ENCODE peak calls at places on chromosomes 2 and 18, in seven cellular contexts. One of them, this sample, is unnamed.

GRCh38 chr2:47870668-47871540 is 35.4 kb downstream of the FBXO11 start:
- DNase-seq in GM23248: peak
- DNase-seq in PC-9: no peak
- DNase-seq in MM.1S: no peak
- DNase-seq in DND-41: no peak
- DNase-seq in HCT116: no peak
- DNase-seq in fibroblast of lung: no peak
- DNase-seq in this sample: no peak

GRCh38 chr2:24209389-24210105 is 34.7 kb downstream of the FAM228A start:
- DNase-seq in DND-41: no peak
- DNase-seq in HCT116: no peak
- DNase-seq in GM23248: no peak
- DNase-seq in fibroblast of lung: no peak
- DNase-seq in PC-9: no peak
- DNase-seq in MM.1S: no peak
- DNase-seq in this sample: no peak

GRCh38 chr2:55099493-55099877 is 49.2 kb upstream of the RTN4 start:
- DNase-seq in PC-9: no peak
- DNase-seq in fibroblast of lung: no peak
- DNase-seq in DND-41: no peak
- DNase-seq in HCT116: no peak
- DNase-seq in MM.1S: no peak
- DNase-seq in GM23248: no peak
- DNase-seq in this sample: no peak

GRCh38 chr2:236871500-236872001 is 214.1 kb upstream of the COPS8 start:
- DNase-seq in MM.1S: no peak
- DNase-seq in DND-41: no peak
- DNase-seq in fibroblast of lung: peak
- DNase-seq in HCT116: no peak
- DNase-seq in PC-9: peak
- DNase-seq in GM23248: peak
- DNase-seq in this sample: no peak

GRCh38 chr2:129925381-129925780 is 54.1 kb upstream of the RAB6C start:
- DNase-seq in GM23248: no peak
- DNase-seq in PC-9: no peak
- DNase-seq in fibroblast of lung: no peak
- DNase-seq in MM.1S: no peak
- DNase-seq in HCT116: no peak
- DNase-seq in DND-41: no peak
- DNase-seq in this sample: no peak

GRCh38 chr18:59049726-59050660 is 89.7 kb upstream of the SEC11C start:
- DNase-seq in DND-41: no peak
- DNase-seq in GM23248: no peak
- DNase-seq in MM.1S: no peak
- DNase-seq in PC-9: no peak
- DNase-seq in HCT116: no peak
- DNase-seq in fibroblast of lung: no peak
- DNase-seq in this sample: peak

GRCh38 chr18:21632393-21632792 is 20.3 kb downstream of the SNRPD1 start:
- DNase-seq in fibroblast of lung: peak
- DNase-seq in HCT116: no peak
- DNase-seq in PC-9: no peak
- DNase-seq in GM23248: no peak
- DNase-seq in MM.1S: no peak
- DNase-seq in DND-41: no peak
- DNase-seq in this sample: no peak

GRCh38 chr2:232542715-232543467 is 3.4 kb downstream of the CHRNG start:
- DNase-seq in MM.1S: no peak
- DNase-seq in HCT116: no peak
- DNase-seq in PC-9: no peak
- DNase-seq in GM23248: no peak
- DNase-seq in DND-41: no peak
- DNase-seq in fibroblast of lung: no peak
- DNase-seq in this sample: no peak

GRCh38 chr2:75525434-75526308 is 35.1 kb downstream of the EVA1A start:
- DNase-seq in GM23248: peak
- DNase-seq in HCT116: no peak
- DNase-seq in PC-9: peak
- DNase-seq in fibroblast of lung: no peak
- DNase-seq in MM.1S: no peak
- DNase-seq in DND-41: no peak
- DNase-seq in this sample: no peak

GRCh38 chr2:160842286-160842685 is 317.9 kb upstream of the TANK start:
- DNase-seq in fibroblast of lung: no peak
- DNase-seq in DND-41: no peak
- DNase-seq in HCT116: no peak
- DNase-seq in MM.1S: no peak
- DNase-seq in GM23248: no peak
- DNase-seq in PC-9: no peak
- DNase-seq in this sample: peak

GRCh38 chr2:238685327-238685709 is 162.6 kb upstream of the TWIST2 start:
- DNase-seq in fibroblast of lung: no peak
- DNase-seq in GM23248: no peak
- DNase-seq in PC-9: no peak
- DNase-seq in DND-41: no peak
- DNase-seq in MM.1S: no peak
- DNase-seq in HCT116: no peak
- DNase-seq in this sample: no peak

GRCh38 chr2:148483675-148484074 is 160.9 kb upstream of the EPC2 start:
- DNase-seq in MM.1S: no peak
- DNase-seq in fibroblast of lung: peak
- DNase-seq in DND-41: no peak
- DNase-seq in HCT116: no peak
- DNase-seq in PC-9: no peak
- DNase-seq in GM23248: no peak
- DNase-seq in this sample: no peak

GRCh38 chr2:182915369-182916326 is 49.2 kb upstream of the FRZB start:
- DNase-seq in fibroblast of lung: peak
- DNase-seq in MM.1S: no peak
- DNase-seq in GM23248: peak
- DNase-seq in DND-41: no peak
- DNase-seq in PC-9: peak
- DNase-seq in HCT116: no peak
- DNase-seq in this sample: no peak

GRCh38 chr2:14712091-14712490 is 79.6 kb downstream of the LRATD1 start:
- DNase-seq in MM.1S: no peak
- DNase-seq in fibroblast of lung: peak
- DNase-seq in HCT116: no peak
- DNase-seq in PC-9: no peak
- DNase-seq in DND-41: no peak
- DNase-seq in GM23248: peak
- DNase-seq in this sample: no peak

GRCh38 chr2:241774419-241775222 is 2.0 kb upstream of the GAL3ST2 start:
- DNase-seq in PC-9: peak
- DNase-seq in MM.1S: no peak
- DNase-seq in GM23248: peak
- DNase-seq in HCT116: peak
- DNase-seq in fibroblast of lung: peak
- DNase-seq in DND-41: peak
- DNase-seq in this sample: no peak

DNA sequence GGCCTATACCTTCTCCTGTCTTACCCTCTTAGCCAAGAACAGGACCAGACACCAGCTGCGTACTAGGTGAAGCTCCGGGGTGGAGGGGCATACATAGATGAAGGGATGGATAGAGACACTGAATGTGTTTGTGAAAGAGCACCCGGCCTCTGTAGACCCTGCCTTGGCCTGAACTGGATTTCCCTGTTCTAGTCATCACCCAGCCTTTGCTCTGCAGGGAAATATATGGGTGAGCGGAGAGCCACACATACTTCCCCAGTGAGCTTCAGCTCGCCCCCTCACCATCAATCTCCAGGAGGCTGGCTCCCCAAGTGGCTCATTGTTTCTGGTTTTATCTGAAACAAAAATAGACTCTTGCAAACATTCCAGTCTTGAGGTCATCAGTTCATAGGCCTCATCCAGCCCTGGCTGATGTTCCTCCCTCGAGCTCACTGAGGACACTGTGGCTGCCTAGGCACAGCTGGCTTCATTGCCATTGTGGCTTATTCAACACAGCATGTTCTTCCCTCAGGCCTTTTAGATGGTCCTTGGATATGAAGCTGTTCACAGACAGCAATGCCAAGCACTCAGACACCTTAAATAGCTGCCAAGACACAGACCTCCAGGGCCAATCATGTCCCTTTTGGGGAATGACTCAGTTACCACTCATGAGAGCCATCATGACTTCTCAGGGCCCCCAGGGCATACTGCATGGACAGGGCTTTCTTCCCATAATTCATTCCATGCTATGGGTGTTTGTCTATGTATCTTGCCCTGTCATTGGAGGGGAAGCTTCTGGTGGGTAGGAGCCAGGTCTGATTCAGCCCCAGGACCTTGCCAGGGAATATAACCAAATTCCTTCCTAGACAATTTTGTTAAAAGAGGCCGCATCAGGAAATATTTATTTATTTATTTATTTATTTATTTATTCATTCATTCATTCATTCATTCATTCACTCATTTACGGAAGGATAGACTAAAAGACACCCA is 82.4 kb downstream of the TTC32 start:
- DNase-seq in DND-41: no peak
- DNase-seq in PC-9: peak
- DNase-seq in HCT116: peak
- DNase-seq in MM.1S: no peak
- DNase-seq in GM23248: peak
- DNase-seq in fibroblast of lung: peak
- DNase-seq in this sample: no peak
- H2AFZ ChIP-seq in DND-41: no peak
- H2AFZ ChIP-seq in PC-9: no peak
- H2AFZ ChIP-seq in HCT116: peak
- H2AFZ ChIP-seq in MM.1S: no peak
- H2AFZ ChIP-seq in GM23248: no peak
- H2AFZ ChIP-seq in fibroblast of lung: no peak
- H2AFZ ChIP-seq in this sample: no peak

DNA sequence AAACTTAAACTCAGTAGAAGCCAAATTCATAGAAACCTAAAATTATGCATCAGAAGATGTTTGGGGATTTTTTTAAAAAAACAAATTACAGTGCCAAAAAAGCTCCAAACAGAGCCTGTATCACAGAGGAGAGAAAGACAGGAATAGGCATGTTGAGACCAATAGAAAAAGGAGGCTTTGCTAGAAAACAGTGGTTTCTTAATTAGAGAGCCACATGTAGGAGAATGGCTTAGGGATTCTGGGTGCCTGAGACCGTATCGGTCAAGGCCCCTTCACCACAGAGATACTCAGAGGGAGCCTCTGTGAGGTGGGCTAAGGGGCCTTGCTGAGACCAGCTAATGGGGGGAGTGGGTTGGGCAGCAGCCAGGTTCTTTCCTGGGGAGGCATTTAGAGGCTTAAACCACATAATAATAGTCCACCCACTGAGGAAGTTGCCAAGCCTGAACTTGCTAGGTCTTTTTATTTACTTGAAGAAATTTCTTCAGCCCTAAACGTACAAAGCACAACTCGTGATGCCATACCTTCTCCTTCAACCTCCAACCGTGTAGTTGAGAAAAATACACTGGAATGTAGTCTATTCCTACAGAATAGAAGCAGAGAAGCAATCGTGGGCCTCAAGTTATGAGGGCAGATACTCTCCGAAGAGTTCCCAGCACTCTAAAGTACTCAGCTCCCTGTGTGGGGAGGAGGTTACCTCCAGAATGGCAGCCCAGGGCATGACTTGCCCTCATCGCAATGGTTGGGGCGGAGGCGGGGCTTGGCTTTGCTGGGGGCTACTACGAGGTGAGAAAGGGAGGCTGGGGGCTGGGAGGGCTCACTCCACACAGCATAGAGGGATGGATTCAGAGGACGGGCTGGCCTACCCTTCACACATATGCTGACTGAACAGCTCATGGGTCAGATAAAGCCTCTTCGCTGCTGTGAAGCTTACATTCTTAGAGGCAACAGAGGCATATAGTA is 237.9 kb downstream of the TPGS2 start:
- DNase-seq in MM.1S: no peak
- DNase-seq in fibroblast of lung: no peak
- DNase-seq in GM23248: no peak
- DNase-seq in HCT116: no peak
- DNase-seq in PC-9: no peak
- DNase-seq in DND-41: no peak
- DNase-seq in this sample: no peak
- H3K4me3 ChIP-seq in MM.1S: no peak
- H3K4me3 ChIP-seq in fibroblast of lung: no peak
- H3K4me3 ChIP-seq in GM23248: no peak
- H3K4me3 ChIP-seq in HCT116: no peak
- H3K4me3 ChIP-seq in PC-9: no peak
- H3K4me3 ChIP-seq in DND-41: no peak
- H3K4me3 ChIP-seq in this sample: no peak

DNA sequence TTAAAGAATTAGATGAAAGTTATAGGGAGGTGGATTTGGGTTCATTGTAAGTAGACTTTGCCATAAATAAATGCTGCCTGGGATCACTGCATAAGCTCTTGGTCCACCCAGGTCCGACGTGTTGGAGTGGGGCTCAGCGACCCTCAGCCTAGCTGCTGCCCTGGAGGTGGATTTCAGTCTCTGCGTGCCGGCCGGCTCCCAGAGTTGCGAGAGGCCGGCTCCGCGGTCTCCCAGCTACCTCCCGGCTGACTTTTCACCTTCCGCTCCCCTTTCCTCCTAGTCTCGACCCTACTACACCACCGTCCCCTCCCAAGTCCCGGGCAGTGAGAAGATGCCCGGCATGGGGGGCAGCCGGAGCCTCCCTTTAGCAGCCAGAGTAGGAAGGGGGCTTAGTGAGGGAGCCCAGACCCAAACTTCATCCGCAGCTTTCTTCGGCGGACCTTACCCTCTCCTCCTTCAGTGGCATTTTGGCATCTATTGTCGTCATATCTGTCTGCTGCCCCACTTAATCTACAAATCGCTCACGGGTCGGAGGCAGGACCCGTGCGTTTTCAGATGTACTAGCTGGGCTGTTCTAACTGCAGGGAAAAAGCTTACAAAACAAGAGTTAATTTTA is 8.1 kb downstream of the EMX1 start:
- DNase-seq in DND-41: no peak
- DNase-seq in fibroblast of lung: no peak
- DNase-seq in GM23248: no peak
- DNase-seq in MM.1S: no peak
- DNase-seq in PC-9: no peak
- DNase-seq in HCT116: no peak
- DNase-seq in this sample: peak
- TF ChIP-seq EZH2 in DND-41: no peak
- TF ChIP-seq EZH2 in fibroblast of lung: peak
- TF ChIP-seq EZH2 in GM23248: peak
- TF ChIP-seq EZH2 in MM.1S: no peak
- TF ChIP-seq EZH2 in PC-9: no peak
- TF ChIP-seq EZH2 in HCT116: no peak
- TF ChIP-seq EZH2 in this sample: peak

DNA sequence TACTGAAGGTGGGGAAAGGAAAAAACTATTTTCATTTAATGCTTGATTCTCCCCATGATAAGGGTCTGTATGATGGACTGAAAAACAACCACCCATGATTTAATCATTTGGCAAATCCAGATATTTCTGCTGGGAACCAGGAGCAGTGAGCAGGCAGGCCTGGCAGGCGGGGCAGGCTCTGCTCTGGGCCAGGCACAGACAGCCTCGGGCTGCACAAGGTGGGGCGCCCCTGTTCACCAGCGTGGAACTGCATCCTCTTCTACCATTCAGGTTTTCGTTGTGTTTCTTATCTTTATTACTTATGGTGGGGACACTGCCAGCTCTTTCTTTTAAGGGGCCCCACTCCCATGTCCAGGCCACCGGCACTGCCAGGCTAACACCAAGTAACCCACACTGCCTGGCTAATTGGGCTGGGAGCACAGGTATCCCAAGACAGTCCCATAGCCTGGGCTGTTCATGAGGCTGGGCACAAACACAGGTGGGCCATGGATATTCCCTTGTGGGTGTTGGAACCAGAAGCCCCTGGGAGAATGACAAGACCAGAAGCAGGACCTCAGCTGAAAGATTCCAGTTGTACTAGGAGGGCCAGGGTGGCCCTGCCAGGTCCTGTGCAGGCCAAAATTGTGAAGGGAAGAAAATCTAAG is 57.1 kb upstream of the RALBP1 start:
- DNase-seq in fibroblast of lung: no peak
- DNase-seq in HCT116: no peak
- DNase-seq in DND-41: no peak
- DNase-seq in MM.1S: no peak
- DNase-seq in PC-9: no peak
- DNase-seq in GM23248: no peak
- DNase-seq in this sample: peak
- H2AFZ ChIP-seq in fibroblast of lung: no peak
- H2AFZ ChIP-seq in HCT116: no peak
- H2AFZ ChIP-seq in DND-41: no peak
- H2AFZ ChIP-seq in MM.1S: no peak
- H2AFZ ChIP-seq in PC-9: no peak
- H2AFZ ChIP-seq in GM23248: no peak
- H2AFZ ChIP-seq in this sample: peak